ENCODE peak calls at places on chromosome X, in ten cellular contexts. G is activated gamma-delta T cell treated with Interleukin-2 at 50 U/mL for 16 hours; H is endodermal cell; K is upper lobe of left lung; Q is choroid plexus epithelial cell; F is brain microvascular endothelial cell; Z is mucosa of descending colon; E is activated naive CD4-positive, alpha-beta T cell treated with anti-CD3 and anti-CD28 coated beads, Interleukin-2, amount 10 ng/mL, durations not matched to agents 7 days and 5 days; I is NCI-H1436; Y is NCI-H345. B is an unnamed sample.

GRCh38 chrX:49162620-49163019 is at the start of gene MAGIX:
- DNase-seq in G (no peak), H (peak; percentile 71), K (peak; percentile 89), Q (no peak), F (no peak), Z (peak; percentile 57), E (no peak), I (no peak), Y (no peak), B (no peak)

GRCh38 chrX:40165206-40165605 is 67.4 kb upstream of the BCOR start:
- DNase-seq in G (no peak), H (no peak), K (no peak), Q (no peak), F (no peak), Z (peak; percentile 40), E (no peak), I (no peak), Y (no peak), B (no peak)

GRCh38 chrX:119734897-119735339 is 23.5 kb upstream of the SOWAHD start:
- DNase-seq in G (no peak), H (no peak), K (peak; percentile 77), Q (no peak), F (no peak), Z (no peak), E (no peak), I (peak; percentile 6), Y (peak; percentile 87), B (no peak)

GRCh38 chrX:30865020-30865419 is 24.0 kb downstream of the TAB3 start:
- DNase-seq in G (no peak), H (peak; percentile 56), K (no peak), Q (peak; percentile 20), F (no peak), Z (no peak), E (peak; percentile 22), I (no peak), Y (no peak), B (no peak)

GRCh38 chrX:103831342-103831802 is 685 bp downstream of the RAB9B start:
- DNase-seq in G (peak; percentile 46), H (no peak), K (peak; percentile 90), Q (no peak), F (no peak), Z (no peak), E (no peak), I (peak; percentile 82), Y (no peak), B (no peak)

GRCh38 chrX:41823402-41823801 is 99.4 kb downstream of the GPR82 start:
- DNase-seq in G (no peak), H (no peak), K (no peak), Q (peak; percentile 37), F (no peak), Z (no peak), E (no peak), I (no peak), Y (no peak), B (no peak)

GRCh38 chrX:19440713-19441112 is 74.6 kb downstream of the MAP3K15 start:
- DNase-seq in G (no peak), H (no peak), K (no peak), Q (peak; percentile 68), F (peak; percentile 58), Z (no peak), E (no peak), I (no peak), Y (no peak), B (peak; percentile 33)

GRCh38 chrX:148784859-148785655 is 284.6 kb downstream of the AFF2 start:
- DNase-seq in G (no peak), H (peak; percentile 47), K (no peak), Q (peak; percentile 1), F (no peak), Z (no peak), E (no peak), I (peak; percentile 92), Y (no peak), B (no peak)

GRCh38 chrX:81355436-81355835 is 153.5 kb downstream of the SH3BGRL start:
- DNase-seq in G (no peak), H (no peak), K (no peak), Q (no peak), F (no peak), Z (no peak), E (no peak), I (no peak), Y (no peak), B (no peak)

GRCh38 chrX:135463937-135464336 is 42.2 kb downstream of the SMIM10L2A start:
- DNase-seq in G (no peak), H (no peak), K (no peak), Q (peak; percentile 28), F (peak; percentile 1), Z (no peak), E (no peak), I (no peak), Y (no peak), B (peak; percentile 6)

GRCh38 chrX:619812-620493 is 10.6 kb upstream of the SHOX start:
- DNase-seq in G (no peak), H (peak; percentile 53), K (peak; percentile 68), Q (no peak), F (no peak), Z (no peak), E (no peak), I (no peak), Y (no peak), B (no peak)

GRCh38 chrX:136752796-136753195 is 27.9 kb downstream of the ARHGEF6 start:
- DNase-seq in G (no peak), H (no peak), K (no peak), Q (peak; percentile 55), F (peak; percentile 12), Z (no peak), E (no peak), I (no peak), Y (no peak), B (peak; percentile 11)

GRCh38 chrX:154321624-154322023 is 26.0 kb downstream of the TKTL1 start:
- DNase-seq in G (no peak), H (no peak), K (no peak), Q (peak; percentile 32), F (no peak), Z (peak; percentile 11), E (peak; percentile 35), I (peak; percentile 17), Y (peak; percentile 18), B (no peak)

GRCh38 chrX:103628386-103629290 is at the start of gene TCEAL1:
- DNase-seq in G (peak; percentile 14), H (peak; percentile 89), K (peak; percentile 66), Q (peak; percentile 36), F (peak; percentile 12), Z (peak; percentile 82), E (peak; percentile 52), I (peak; percentile 40), Y (peak; percentile 50), B (peak; percentile 27)

GRCh38 chrX:75957107-75957610 is 172.1 kb upstream of the MAGEE2 start:
- DNase-seq in G (no peak), H (no peak), K (no peak), Q (no peak), F (no peak), Z (no peak), E (no peak), I (no peak), Y (no peak), B (no peak)

GRCh38 chrX:41332005-41332404 is 2.0 kb upstream of the DDX3X start:
- DNase-seq in G (no peak), H (no peak), K (no peak), Q (no peak), F (no peak), Z (no peak), E (no peak), I (no peak), Y (no peak), B (no peak)

GRCh38 chrX:155967653-155968052 is 29.8 kb upstream of the IL9R start:
- DNase-seq in G (no peak), H (no peak), K (no peak), Q (no peak), F (no peak), Z (no peak), E (no peak), I (no peak), Y (no peak), B (no peak)

GRCh38 chrX:37825225-37825842 is 22.0 kb downstream of the DYNLT3 start:
- DNase-seq in G (peak; percentile 52), H (peak; percentile 74), K (no peak), Q (peak; percentile 62), F (peak; percentile 35), Z (no peak), E (peak; percentile 73), I (no peak), Y (peak; percentile 42), B (peak; percentile 38)

GRCh38 chrX:54415534-54416350 is 24.5 kb upstream of the TSR2 start:
- DNase-seq in G (no peak), H (peak; percentile 66), K (no peak), Q (peak; percentile 44), F (no peak), Z (no peak), E (no peak), I (no peak), Y (no peak), B (peak; percentile 7)

GRCh38 chrX:2388669-2389068 is 112.1 kb downstream of the DHRSX start:
- DNase-seq in G (no peak), H (no peak), K (no peak), Q (no peak), F (no peak), Z (no peak), E (no peak), I (no peak), Y (no peak), B (no peak)

GRCh38 chrX:48697182-48697727 is 721 bp downstream of the SUV39H1 start:
- DNase-seq in G (no peak), H (peak; percentile 60), K (no peak), Q (no peak), F (no peak), Z (no peak), E (no peak), I (no peak), Y (no peak), B (no peak)

GRCh38 chrX:49199906-49200771 is at the start of gene SYP:
- DNase-seq in G (peak; percentile 83), H (peak; percentile 96), K (peak; percentile 97), Q (peak; percentile 90), F (peak; percentile 80), Z (peak; percentile 92), E (peak; percentile 89), I (peak; percentile 76), Y (peak; percentile 89), B (peak; percentile 82)

GRCh38 chrX:150868625-150869024 is 29.8 kb downstream of the CD99L2 start:
- DNase-seq in G (no peak), H (no peak), K (no peak), Q (no peak), F (no peak), Z (no peak), E (no peak), I (no peak), Y (no peak), B (peak; percentile 74)

GRCh38 chrX:21990812-21991211 is 41.3 kb upstream of the PHEX start:
- DNase-seq in G (no peak), H (no peak), K (no peak), Q (peak; percentile 25), F (no peak), Z (no peak), E (no peak), I (no peak), Y (no peak), B (no peak)

GRCh38 chrX:1387141-1387776 is 4.7 kb downstream of the SLC25A6 start:
- DNase-seq in G (no peak), H (peak; percentile 49), K (peak; percentile 87), Q (no peak), F (no peak), Z (no peak), E (no peak), I (no peak), Y (no peak), B (no peak)

GRCh38 chrX:8760021-8760420 is 28.1 kb upstream of the ANOS1 start:
- DNase-seq in G (no peak), H (no peak), K (no peak), Q (no peak), F (no peak), Z (no peak), E (no peak), I (no peak), Y (no peak), B (peak; percentile 14)

GRCh38 chrX:43166874-43167273 is 388.9 kb upstream of the PPP1R2C start:
- DNase-seq in G (no peak), H (no peak), K (no peak), Q (no peak), F (no peak), Z (no peak), E (no peak), I (peak; percentile 29), Y (peak; percentile 40), B (no peak)

GRCh38 chrX:28787206-28787605 is 200.0 kb downstream of the IL1RAPL1 start:
- DNase-seq in G (no peak), H (no peak), K (no peak), Q (peak; percentile 78), F (peak; percentile 53), Z (no peak), E (no peak), I (no peak), Y (no peak), B (peak; percentile 84)